ENCODE peak calls at places on chromosomes 13 and 19, in ten cellular contexts. V is OCI-LY7, P is SK-N-SH, Q is heart right ventricle, D is psoas muscle, O is Karpas-422, E is tibial artery, C is adrenal gland, I is heart left ventricle, L is sigmoid colon. S is an unnamed sample.
A peak's percentile ranks its signal among the peaks of the same experiment; 100 is the strongest.

GRCh38 chr13:22801402-22802003 is 379.3 kb upstream of the SGCG start:
- DNase-seq in V (peak; percentile 20), P (no peak), Q (no peak), D (no peak), O (peak; percentile 59), E (no peak), C (no peak), I (no peak), L (no peak), S (no peak)

GRCh38 chr19:51887522-51888498 is at the start of gene ZNF577:
- DNase-seq in V (no peak), P (peak; percentile 67), Q (peak; percentile 96), D (peak; percentile 91), O (peak; percentile 39), E (peak; percentile 94), C (peak; percentile 83), I (peak; percentile 94), L (peak; percentile 94), S (no peak)

GRCh38 chr13:81116461-81117282 is 775.7 kb upstream of the SPRY2 start:
- DNase-seq in V (no peak), P (no peak), Q (no peak), D (no peak), O (no peak), E (no peak), C (no peak), I (no peak), L (no peak), S (peak; percentile 45)

GRCh38 chr19:411723-412355 is 2.9 kb upstream of the C2CD4C start:
- DNase-seq in V (no peak), P (no peak), Q (no peak), D (no peak), O (no peak), E (no peak), C (no peak), I (peak; percentile 14), L (no peak), S (no peak)

GRCh38 chr13:73922728-73923393 is 211.3 kb downstream of the KLF12 start:
- DNase-seq in V (no peak), P (peak; percentile 39), Q (no peak), D (no peak), O (no peak), E (no peak), C (no peak), I (no peak), L (no peak), S (no peak)

GRCh38 chr19:23804676-23805075 is 46.0 kb upstream of the ZNF681 start:
- DNase-seq in V (no peak), P (no peak), Q (no peak), D (no peak), O (no peak), E (no peak), C (no peak), I (no peak), L (no peak), S (no peak)

GRCh38 chr19:18606281-18607221 is at the start of gene CRLF1:
- DNase-seq in V (no peak), P (peak; percentile 71), Q (no peak), D (no peak), O (no peak), E (no peak), C (no peak), I (no peak), L (no peak), S (no peak)

GRCh38 chr13:36344886-36345437 is 1.2 kb downstream of the SPART start:
- DNase-seq in V (no peak), P (no peak), Q (peak; percentile 25), D (no peak), O (no peak), E (no peak), C (no peak), I (no peak), L (no peak), S (no peak)

GRCh38 chr19:7970716-7971448 is 27.4 kb upstream of the TIMM44 start:
- DNase-seq in V (peak; percentile 45), P (peak; percentile 81), Q (no peak), D (no peak), O (peak; percentile 65), E (no peak), C (no peak), I (no peak), L (no peak), S (peak; percentile 21)

GRCh38 chr13:110284809-110285519 is 22.0 kb downstream of the COL4A1 start:
- DNase-seq in V (no peak), P (no peak), Q (no peak), D (no peak), O (no peak), E (no peak), C (no peak), I (peak; percentile 7), L (peak; percentile 29), S (peak; percentile 36)

GRCh38 chr13:43364210-43365041 is 341.0 kb downstream of the DNAJC15 start:
- DNase-seq in V (no peak), P (no peak), Q (peak; percentile 31), D (no peak), O (no peak), E (no peak), C (peak; percentile 26), I (peak; percentile 27), L (peak; percentile 71), S (peak; percentile 76)

GRCh38 chr19:55640577-55641375 is at the start of gene ZNF580:
- DNase-seq in V (peak; percentile 75), P (peak; percentile 90), Q (peak; percentile 58), D (peak; percentile 76), O (peak; percentile 96), E (peak; percentile 81), C (peak; percentile 79), I (peak; percentile 76), L (peak; percentile 83), S (peak; percentile 78)
- H3K4me1 ChIP-seq in V (peaks cover 60% of the 10 kb centered on the region), P (peaks cover 15% of the 10 kb centered on the region), Q (peaks cover 68% of the 10 kb centered on the region), D (peaks cover 52% of the 10 kb centered on the region), O (peaks cover 54% of the 10 kb centered on the region), E (peaks cover 52% of the 10 kb centered on the region), C (peaks cover 37% of the 10 kb centered on the region), I (peaks cover 70% of the 10 kb centered on the region), L (peaks cover 75% of the 10 kb centered on the region), S (peaks cover 43% of the 10 kb centered on the region)

DNA sequence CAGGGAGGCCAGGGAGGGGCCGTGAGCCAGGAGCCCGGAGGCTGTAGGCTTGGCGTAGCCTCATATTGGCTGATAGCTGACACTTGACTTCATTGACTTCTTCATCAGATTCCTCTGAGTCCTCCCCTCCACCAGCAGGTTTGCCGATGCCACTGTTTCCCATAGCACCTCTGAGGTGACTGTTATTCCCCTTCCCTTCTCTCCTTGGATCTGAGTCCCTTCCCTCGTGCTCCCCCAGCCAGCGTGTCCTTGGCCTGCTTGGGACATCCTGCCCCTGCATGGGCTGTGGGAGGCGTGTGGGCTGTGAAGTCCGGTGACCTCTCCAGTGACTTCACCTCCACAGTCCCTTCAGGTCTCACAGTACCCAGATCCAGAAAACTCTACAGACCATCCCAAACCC is 8.8 kb downstream of the PPP1R37 start:
- DNase-seq in V (no peak), P (no peak), Q (no peak), D (no peak), O (no peak), E (no peak), C (peak; percentile 55), I (no peak), L (no peak), S (no peak)
- H3K4me1 ChIP-seq in V (peaks cover 14% of the 10 kb centered on the region), P (peaks cover 32% of the 10 kb centered on the region), Q (peaks cover 89% of the 10 kb centered on the region), D (peaks cover 81% of the 10 kb centered on the region), O (peaks cover 28% of the 10 kb centered on the region), E (no peaks in the 10 kb centered on the region), C (peaks cover 57% of the 10 kb centered on the region), I (peaks cover 74% of the 10 kb centered on the region), L (peaks cover 54% of the 10 kb centered on the region), S (peaks cover 16% of the 10 kb centered on the region)

GRCh38 chr19:11089254-11090013 is at the start of gene LDLR:
- DNase-seq in V (peak; percentile 88), P (peak; percentile 80), Q (peak; percentile 89), D (peak; percentile 71), O (peak; percentile 94), E (peak; percentile 93), C (peak; percentile 96), I (peak; percentile 83), L (peak; percentile 92), S (peak; percentile 93)

GRCh38 chr19:11090264-11091032 is 1.2 kb downstream of the LDLR start:
- DNase-seq in V (peak; percentile 98), P (peak; percentile 96), Q (peak; percentile 99), D (peak; percentile 96), O (peak; percentile 98), E (peak; percentile 99), C (peak; percentile 99), I (peak; percentile 99), L (peak; percentile 99), S (peak; percentile 99)

GRCh38 chr19:11092181-11092538 is 2.9 kb downstream of the LDLR start:
- DNase-seq in V (no peak), P (no peak), Q (no peak), D (no peak), O (no peak), E (no peak), C (no peak), I (no peak), L (no peak), S (no peak)

GRCh38 chr19:11088508-11089253 is 582 bp upstream of the LDLR start:
- DNase-seq in V (no peak), P (no peak), Q (no peak), D (no peak), O (no peak), E (peak; percentile 83), C (no peak), I (no peak), L (peak; percentile 77), S (peak; percentile 47)

DNA sequence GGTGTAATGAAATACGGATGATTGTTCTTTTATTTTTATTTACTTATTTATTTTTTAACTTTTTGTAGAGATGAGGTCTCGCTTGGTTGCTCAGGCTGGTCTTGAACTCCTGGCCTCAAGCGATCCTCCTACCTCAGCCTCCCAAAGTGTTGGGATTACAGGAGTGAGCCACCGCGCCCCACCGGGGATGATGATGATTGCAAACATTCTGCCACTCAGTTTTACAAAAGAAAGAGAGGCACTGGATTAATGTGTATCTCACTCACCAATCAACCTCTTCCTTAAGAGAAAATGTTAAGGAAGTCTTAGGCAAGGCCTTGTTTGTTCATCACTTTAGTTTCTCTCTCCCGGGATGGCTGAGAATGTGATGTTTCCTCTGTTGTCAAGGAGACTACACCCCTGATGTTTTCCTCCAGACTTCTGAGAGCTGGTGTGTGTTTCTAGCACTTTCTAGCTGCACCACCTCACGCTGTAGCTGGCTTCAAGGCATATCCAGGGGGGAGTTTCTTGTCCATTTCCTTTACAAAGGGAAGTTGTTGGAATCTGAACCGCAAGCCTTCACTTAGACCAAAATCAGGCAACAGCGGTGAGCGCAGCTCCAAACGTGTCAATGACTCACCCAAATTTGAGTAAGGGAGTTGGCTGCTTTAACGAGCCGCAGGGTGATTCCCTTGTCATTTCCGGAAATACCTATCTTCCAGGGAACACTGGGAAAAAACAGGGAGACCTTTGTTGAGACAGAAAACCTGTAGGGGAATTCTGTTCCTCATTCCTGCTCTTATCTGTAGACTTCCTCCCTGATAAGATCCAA is 2.3 kb downstream of the LDLR start:
- DNase-seq in V (no peak), P (no peak), Q (peak; percentile 66), D (peak; percentile 48), O (no peak), E (peak; percentile 78), C (peak; percentile 71), I (peak; percentile 57), L (peak; percentile 89), S (peak; percentile 92)
- H3K4me1 ChIP-seq in V (peaks cover 49% of the 10 kb centered on the region), P (peaks cover 32% of the 10 kb centered on the region), Q (peaks cover 64% of the 10 kb centered on the region), D (peaks cover 17% of the 10 kb centered on the region), O (peaks cover 38% of the 10 kb centered on the region), E (peaks cover 43% of the 10 kb centered on the region), C (peaks cover 66% of the 10 kb centered on the region), I (peaks cover 46% of the 10 kb centered on the region), L (peaks cover 70% of the 10 kb centered on the region), S (peaks cover 62% of the 10 kb centered on the region)

DNA sequence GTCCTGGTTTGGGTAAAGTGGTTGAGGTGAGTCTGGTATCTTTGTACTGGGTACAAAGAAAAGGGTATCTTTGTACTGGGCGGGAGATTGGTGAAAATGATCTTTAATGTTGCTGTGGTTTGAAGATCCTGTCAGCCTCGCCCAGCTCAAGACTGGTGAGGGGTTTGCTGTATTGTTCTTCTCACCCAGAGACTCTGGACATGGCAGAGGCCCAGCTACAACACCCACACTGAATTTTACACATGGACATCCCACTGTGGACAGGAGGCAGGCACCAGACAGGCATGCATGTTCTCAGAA is 42.8 kb downstream of the TPT1 start:
- DNase-seq in V (no peak), P (no peak), Q (no peak), D (no peak), O (no peak), E (no peak), C (no peak), I (no peak), L (no peak), S (no peak)
- H3K4me1 ChIP-seq in V (peaks cover 3% of the 10 kb centered on the region), P (no peaks in the 10 kb centered on the region), Q (peaks cover 8% of the 10 kb centered on the region), D (peaks cover 27% of the 10 kb centered on the region), O (peaks cover under 1% of the 10 kb centered on the region), E (no peaks in the 10 kb centered on the region), C (no peaks in the 10 kb centered on the region), I (peaks cover 5% of the 10 kb centered on the region), L (peaks cover 6% of the 10 kb centered on the region), S (no peaks in the 10 kb centered on the region)

S was measured in SJSA1.